ENCODE peak calls at places on chromosomes 6 and 20, in five cellular contexts. B is AG10803, S is ureter, R is NCI-H1105 treated with DMSO at 0.1 percent for 48 hours, U is COR-L47. D is an unnamed sample.

GRCh38 chr20:63076421-63076820 is 69.7 kb upstream of the BHLHE23 start:
- DNase-seq in R (no peak), S (no peak), B (no peak), U (no peak), D (no peak)

GRCh38 chr6:100464162-100464851 is 414 bp downstream of the SIM1 start:
- DNase-seq in U (no peak), R (no peak), B (no peak), S (no peak), D (no peak)

GRCh38 chr20:31869673-31869941 is 720 bp downstream of the DUSP15 start:
- DNase-seq in R (no peak), B (no peak), U (no peak), S (no peak), D (no peak)

GRCh38 chr6:84688187-84688878 is 76.1 kb downstream of the TBX18 start:
- DNase-seq in S (no peak), U (no peak), R (no peak), B (peak), D (no peak)

GRCh38 chr6:134049176-134049575 is 3.2 kb downstream of the SLC2A12 start:
- DNase-seq in R (no peak), S (no peak), B (no peak), U (no peak), D (no peak)

GRCh38 chr20:59835448-59836395 is 97.7 kb downstream of the SYCP2 start:
- DNase-seq in B (peak), S (peak), U (peak), R (peak), D (peak)

GRCh38 chr6:151327079-151327478 is 64.3 kb downstream of the ZBTB2 start:
- DNase-seq in B (no peak), S (no peak), R (no peak), U (no peak), D (no peak)

GRCh38 chr6:16676978-16677377 is 84.3 kb downstream of the ATXN1 start:
- DNase-seq in B (peak), S (no peak), R (no peak), U (no peak), D (no peak)

D was measured in NCI-H748 treated with DMSO at 0.1 percent for 48 hours.